ENCODE peak calls at places on chromosomes 4 and X, in five cellular contexts. C, D, X, N and J are unnamed samples.

GRCh38 chr4:75673959-75674328 is 733 bp upstream of the G3BP2 start:
- DNase-seq in C (no peak), N (peak; percentile 38), D (no peak), X (no peak), J (no peak)

GRCh38 chr4:29081230-29081955 is 1638.8 kb upstream of the PCDH7 start:
- DNase-seq in N (no peak), X (no peak), D (no peak), C (no peak), J (no peak)

GRCh38 chr4:153393397-153393796 is 48.9 kb downstream of the MND1 start:
- DNase-seq in C (no peak), N (no peak), D (no peak), X (no peak), J (no peak)

GRCh38 chr4:1614854-1615595 is 69.1 kb downstream of the FAM53A start:
- DNase-seq in N (no peak), C (no peak), D (peak; percentile 16), X (no peak), J (no peak)

GRCh38 chrX:86028681-86029080 is 18.7 kb downstream of the CHM start:
- DNase-seq in X (no peak), D (no peak), N (no peak), C (no peak), J (no peak)

GRCh38 chr4:110183643-110184042 is 14.8 kb downstream of the ELOVL6 start:
- DNase-seq in N (no peak), C (no peak), X (no peak), D (no peak), J (no peak)

GRCh38 chr4:45331796-45332195 is 605.4 kb upstream of the GNPDA2 start:
- DNase-seq in X (no peak), C (no peak), D (no peak), N (no peak), J (no peak)

GRCh38 chrX:8783100-8784098 is 17.8 kb downstream of the FAM9A start:
- DNase-seq in X (peak; percentile 19), C (no peak), N (no peak), D (peak; percentile 35), J (no peak)

GRCh38 chr4:1511441-1512041 is 105.3 kb upstream of the NKX1-1 start:
- DNase-seq in C (no peak), N (no peak), D (peak; percentile 45), X (no peak), J (no peak)

GRCh38 chr4:5992171-5993062 is 25.8 kb downstream of the C4orf50 start:
- DNase-seq in N (no peak), C (no peak), D (no peak), X (no peak), J (no peak)

GRCh38 chr4:153573881-153574807 is 108.0 kb downstream of the TMEM131L start:
- DNase-seq in X (peak; percentile 50), N (peak; percentile 54), C (peak; percentile 31), D (peak; percentile 78), J (no peak)